ENCODE peak calls at places on chromosomes 1 and 21, in four cellular contexts. P, X, B and W are unnamed samples.

GRCh38 chr1:196558424-196558823 is 49.8 kb downstream of the KCNT2 start:
- DNase-seq in X (no peak), B (peak), P (no peak), W (peak)

GRCh38 chr21:42975886-42976608 is 1.7 kb downstream of the PKNOX1 start:
- DNase-seq in B (no peak), X (no peak), P (no peak), W (no peak)

GRCh38 chr1:179156026-179156425 is 73.5 kb downstream of the ABL2 start:
- DNase-seq in X (no peak), B (no peak), P (no peak), W (no peak)

GRCh38 chr21:35298757-35299156 is 249.7 kb upstream of the RUNX1 start:
- DNase-seq in X (no peak), P (no peak), B (peak), W (no peak)

GRCh38 chr1:234698624-234699023 is 88.6 kb upstream of the IRF2BP2 start:
- DNase-seq in P (no peak), B (no peak), X (no peak), W (no peak)

GRCh38 chr1:221166559-221167318 is 287.5 kb downstream of the HLX start:
- DNase-seq in P (no peak), X (no peak), B (no peak), W (no peak)

GRCh38 chr1:197519741-197520334 is 251.8 kb downstream of the CRB1 start:
- DNase-seq in P (no peak), X (no peak), B (no peak), W (peak)

GRCh38 chr1:7229696-7230095 is 444.4 kb downstream of the CAMTA1 start:
- DNase-seq in X (no peak), B (no peak), P (no peak), W (peak)

GRCh38 chr1:169529068-169529642 is 43.4 kb upstream of the SLC19A2 start:
- DNase-seq in X (no peak), P (no peak), B (peak), W (no peak)

GRCh38 chr1:180632326-180633088 is 685 bp downstream of the XPR1 start:
- DNase-seq in B (no peak), X (peak), P (peak), W (peak)

GRCh38 chr1:227546598-227547313 is 16.6 kb upstream of the ZNF678 start:
- DNase-seq in B (no peak), P (no peak), X (no peak), W (no peak)

GRCh38 chr21:31042080-31042464 is 3.8 kb upstream of the KRTAP19-8 start:
- DNase-seq in X (no peak), P (no peak), B (no peak), W (no peak)

GRCh38 chr1:235327559-235328270 is at the start of gene ARID4B:
- DNase-seq in P (peak), X (peak), B (peak), W (no peak)

GRCh38 chr1:79082233-79082632 is 75.7 kb upstream of the ADGRL4 start:
- DNase-seq in P (no peak), X (no peak), B (no peak), W (no peak)

GRCh38 chr1:61486783-61487505 is 238.0 kb downstream of the TM2D1 start:
- DNase-seq in X (no peak), B (no peak), P (no peak), W (peak)

GRCh38 chr1:42152119-42152518 is 1.1 kb upstream of the GUCA2B start:
- DNase-seq in B (no peak), P (no peak), X (no peak), W (no peak)

GRCh38 chr1:73359001-73359400 is 839.0 kb downstream of the LRRIQ3 start:
- DNase-seq in X (no peak), P (no peak), B (no peak), W (no peak)

GRCh38 chr1:27941671-27942540 is 7.1 kb downstream of the SMPDL3B start:
- DNase-seq in B (no peak), X (no peak), P (no peak), W (no peak)

GRCh38 chr1:101128211-101128727 is 102.7 kb upstream of the DPH5 start:
- DNase-seq in X (no peak), B (no peak), P (no peak), W (no peak)

GRCh38 chr1:160540859-160541233 is 17.8 kb upstream of the SLAMF6 start:
- DNase-seq in B (no peak), X (no peak), P (no peak), W (no peak)

GRCh38 chr1:198275598-198275997 is 118.8 kb downstream of the NEK7 start:
- DNase-seq in P (no peak), B (no peak), X (no peak), W (peak)

GRCh38 chr1:225554216-225554812 is 98.6 kb downstream of the ENAH start:
- DNase-seq in B (peak), X (no peak), P (no peak), W (peak)

GRCh38 chr1:110341146-110341871 is 2.1 kb downstream of the RBM15 start:
- DNase-seq in B (no peak), X (no peak), P (peak), W (no peak)

GRCh38 chr1:153246825-153247224 is 12.7 kb upstream of the LORICRIN start:
- DNase-seq in P (no peak), X (no peak), B (no peak), W (no peak)

GRCh38 chr1:30534551-30534940 is 188.8 kb downstream of the MATN1 start:
- DNase-seq in X (no peak), P (no peak), B (no peak), W (no peak)

GRCh38 chr1:43366179-43366578 is 1.6 kb downstream of the ELOVL1 start:
- DNase-seq in P (no peak), B (no peak), X (no peak), W (no peak)

GRCh38 chr1:209945377-209945776 is 7.4 kb downstream of the SYT14 start:
- DNase-seq in X (no peak), B (no peak), P (no peak), W (no peak)

GRCh38 chr21:41745971-41746743 is 20.7 kb downstream of the RIPK4 start:
- DNase-seq in X (no peak), B (no peak), P (peak), W (no peak)

GRCh38 chr1:14597343-14598006 is 1.0 kb upstream of the KAZN start:
- DNase-seq in X (no peak), B (no peak), P (no peak), W (no peak)

GRCh38 chr1:156641761-156642264 is at the start of gene BCAN:
- DNase-seq in B (no peak), P (peak), X (no peak), W (peak)

GRCh38 chr1:82565146-82565545 is 764.4 kb downstream of the ADGRL2 start:
- DNase-seq in X (no peak), B (peak), P (no peak), W (peak)

GRCh38 chr21:28598214-28598613 is 394.5 kb downstream of the LTN1 start:
- DNase-seq in P (no peak), B (no peak), X (no peak), W (no peak)

GRCh38 chr1:1197551-1198422 is 8.6 kb downstream of the TNFRSF18 start:
- DNase-seq in X (no peak), P (peak), B (no peak), W (no peak)